ENCODE peak calls at places on chromosomes 2 and 18, in eight cellular contexts. One of them, this sample, is unnamed.
A peak's percentile ranks its signal among the peaks of the same experiment; 100 is the strongest.

GRCh38 chr2:11955314-11955713 is 208.9 kb downstream of the LPIN1 start:
- DNase-seq in AG09309: peak; percentile 55
- DNase-seq in astrocyte of the spinal cord: no peak
- DNase-seq in cardiac muscle cell: no peak
- DNase-seq in CD8-positive, alpha-beta T cell: no peak
- DNase-seq in CD4-positive, alpha-beta T cell: no peak
- DNase-seq in left lung: no peak
- DNase-seq in psoas muscle: no peak
- DNase-seq in this sample: no peak

GRCh38 chr2:120318626-120319025 is 27.3 kb upstream of the INHBB start:
- DNase-seq in AG09309: no peak
- DNase-seq in astrocyte of the spinal cord: no peak
- DNase-seq in cardiac muscle cell: peak; percentile 57
- DNase-seq in CD8-positive, alpha-beta T cell: no peak
- DNase-seq in CD4-positive, alpha-beta T cell: no peak
- DNase-seq in left lung: peak; percentile 59
- DNase-seq in psoas muscle: peak; percentile 51
- DNase-seq in this sample: no peak

GRCh38 chr2:6966541-6966940 is 49.3 kb downstream of the RNF144A start:
- DNase-seq in AG09309: no peak
- DNase-seq in astrocyte of the spinal cord: no peak
- DNase-seq in cardiac muscle cell: no peak
- DNase-seq in CD8-positive, alpha-beta T cell: no peak
- DNase-seq in CD4-positive, alpha-beta T cell: no peak
- DNase-seq in left lung: no peak
- DNase-seq in psoas muscle: no peak
- DNase-seq in this sample: no peak

GRCh38 chr2:165369936-165370296 is 99.6 kb upstream of the CSRNP3 start:
- DNase-seq in AG09309: no peak
- DNase-seq in astrocyte of the spinal cord: no peak
- DNase-seq in cardiac muscle cell: no peak
- DNase-seq in CD8-positive, alpha-beta T cell: no peak
- DNase-seq in CD4-positive, alpha-beta T cell: no peak
- DNase-seq in left lung: no peak
- DNase-seq in psoas muscle: no peak
- DNase-seq in this sample: no peak

GRCh38 chr18:33495278-33495677 is 54.8 kb upstream of the CCDC178 start:
- DNase-seq in AG09309: no peak
- DNase-seq in astrocyte of the spinal cord: peak; percentile 64
- DNase-seq in cardiac muscle cell: peak; percentile 52
- DNase-seq in CD8-positive, alpha-beta T cell: no peak
- DNase-seq in CD4-positive, alpha-beta T cell: no peak
- DNase-seq in left lung: no peak
- DNase-seq in psoas muscle: no peak
- DNase-seq in this sample: no peak

GRCh38 chr2:45216118-45216517 is 206.9 kb upstream of the SIX2 start:
- DNase-seq in AG09309: no peak
- DNase-seq in astrocyte of the spinal cord: no peak
- DNase-seq in cardiac muscle cell: no peak
- DNase-seq in CD8-positive, alpha-beta T cell: no peak
- DNase-seq in CD4-positive, alpha-beta T cell: no peak
- DNase-seq in left lung: no peak
- DNase-seq in psoas muscle: no peak
- DNase-seq in this sample: no peak

GRCh38 chr18:30500240-30500945 is 542.1 kb downstream of the DSC3 start:
- DNase-seq in AG09309: no peak
- DNase-seq in astrocyte of the spinal cord: no peak
- DNase-seq in cardiac muscle cell: no peak
- DNase-seq in CD8-positive, alpha-beta T cell: no peak
- DNase-seq in CD4-positive, alpha-beta T cell: no peak
- DNase-seq in left lung: no peak
- DNase-seq in psoas muscle: no peak
- DNase-seq in this sample: no peak

GRCh38 chr18:75687626-75688025 is 260.1 kb upstream of the SMIM21 start:
- DNase-seq in AG09309: no peak
- DNase-seq in astrocyte of the spinal cord: no peak
- DNase-seq in cardiac muscle cell: no peak
- DNase-seq in CD8-positive, alpha-beta T cell: no peak
- DNase-seq in CD4-positive, alpha-beta T cell: no peak
- DNase-seq in left lung: no peak
- DNase-seq in psoas muscle: no peak
- DNase-seq in this sample: no peak

GRCh38 chr18:39414009-39414700 is 1848.6 kb upstream of the CELF4 start:
- DNase-seq in AG09309: peak; percentile 7
- DNase-seq in astrocyte of the spinal cord: peak; percentile 75
- DNase-seq in cardiac muscle cell: peak; percentile 37
- DNase-seq in CD8-positive, alpha-beta T cell: no peak
- DNase-seq in CD4-positive, alpha-beta T cell: no peak
- DNase-seq in left lung: no peak
- DNase-seq in psoas muscle: no peak
- DNase-seq in this sample: no peak

GRCh38 chr2:82342351-82342750 is 2037.8 kb upstream of the LRRTM1 start:
- DNase-seq in AG09309: no peak
- DNase-seq in astrocyte of the spinal cord: no peak
- DNase-seq in cardiac muscle cell: no peak
- DNase-seq in CD8-positive, alpha-beta T cell: no peak
- DNase-seq in CD4-positive, alpha-beta T cell: no peak
- DNase-seq in left lung: no peak
- DNase-seq in psoas muscle: no peak
- DNase-seq in this sample: no peak

GRCh38 chr2:98959759-98960507 is 23.9 kb upstream of the CRACDL start:
- DNase-seq in AG09309: peak; percentile 1
- DNase-seq in astrocyte of the spinal cord: no peak
- DNase-seq in cardiac muscle cell: no peak
- DNase-seq in CD8-positive, alpha-beta T cell: no peak
- DNase-seq in CD4-positive, alpha-beta T cell: no peak
- DNase-seq in left lung: no peak
- DNase-seq in psoas muscle: no peak
- DNase-seq in this sample: no peak

GRCh38 chr18:9708882-9709877 is 1.1 kb downstream of the RAB31 start:
- DNase-seq in AG09309: no peak
- DNase-seq in astrocyte of the spinal cord: no peak
- DNase-seq in cardiac muscle cell: peak; percentile 69
- DNase-seq in CD8-positive, alpha-beta T cell: no peak
- DNase-seq in CD4-positive, alpha-beta T cell: no peak
- DNase-seq in left lung: peak; percentile 88
- DNase-seq in psoas muscle: no peak
- DNase-seq in this sample: peak; percentile 29

GRCh38 chr2:169982929-169983328 is 155.7 kb downstream of the UBR3 start:
- DNase-seq in AG09309: no peak
- DNase-seq in astrocyte of the spinal cord: no peak
- DNase-seq in cardiac muscle cell: no peak
- DNase-seq in CD8-positive, alpha-beta T cell: no peak
- DNase-seq in CD4-positive, alpha-beta T cell: no peak
- DNase-seq in left lung: no peak
- DNase-seq in psoas muscle: no peak
- DNase-seq in this sample: no peak

GRCh38 chr18:11470941-11471340 is 138.5 kb upstream of the SLC35G4 start:
- DNase-seq in AG09309: no peak
- DNase-seq in astrocyte of the spinal cord: no peak
- DNase-seq in cardiac muscle cell: no peak
- DNase-seq in CD8-positive, alpha-beta T cell: no peak
- DNase-seq in CD4-positive, alpha-beta T cell: no peak
- DNase-seq in left lung: no peak
- DNase-seq in psoas muscle: no peak
- DNase-seq in this sample: no peak

GRCh38 chr2:157438907-157439791 is 4.7 kb downstream of the CYTIP start:
- DNase-seq in AG09309: peak; percentile 52
- DNase-seq in astrocyte of the spinal cord: no peak
- DNase-seq in cardiac muscle cell: peak; percentile 70
- DNase-seq in CD8-positive, alpha-beta T cell: no peak
- DNase-seq in CD4-positive, alpha-beta T cell: no peak
- DNase-seq in left lung: no peak
- DNase-seq in psoas muscle: no peak
- DNase-seq in this sample: no peak

GRCh38 chr2:157185828-157186227 is 71.7 kb upstream of the GALNT5 start:
- DNase-seq in AG09309: no peak
- DNase-seq in astrocyte of the spinal cord: peak; percentile 41
- DNase-seq in cardiac muscle cell: peak; percentile 66
- DNase-seq in CD8-positive, alpha-beta T cell: no peak
- DNase-seq in CD4-positive, alpha-beta T cell: no peak
- DNase-seq in left lung: no peak
- DNase-seq in psoas muscle: no peak
- DNase-seq in this sample: no peak

GRCh38 chr2:174335605-174336402 is 1.1 kb downstream of the SP9 start:
- DNase-seq in AG09309: no peak
- DNase-seq in astrocyte of the spinal cord: no peak
- DNase-seq in cardiac muscle cell: no peak
- DNase-seq in CD8-positive, alpha-beta T cell: no peak
- DNase-seq in CD4-positive, alpha-beta T cell: peak; percentile 34
- DNase-seq in left lung: peak; percentile 79
- DNase-seq in psoas muscle: peak; percentile 32
- DNase-seq in this sample: peak; percentile 42

GRCh38 chr18:6478111-6478510 is 63.4 kb upstream of the L3MBTL4 start:
- DNase-seq in AG09309: no peak
- DNase-seq in astrocyte of the spinal cord: no peak
- DNase-seq in cardiac muscle cell: no peak
- DNase-seq in CD8-positive, alpha-beta T cell: no peak
- DNase-seq in CD4-positive, alpha-beta T cell: no peak
- DNase-seq in left lung: no peak
- DNase-seq in psoas muscle: no peak
- DNase-seq in this sample: no peak

GRCh38 chr2:137237055-137237454 is 471.7 kb downstream of the THSD7B start:
- DNase-seq in AG09309: peak; percentile 46
- DNase-seq in astrocyte of the spinal cord: peak; percentile 65
- DNase-seq in cardiac muscle cell: peak; percentile 55
- DNase-seq in CD8-positive, alpha-beta T cell: no peak
- DNase-seq in CD4-positive, alpha-beta T cell: no peak
- DNase-seq in left lung: no peak
- DNase-seq in psoas muscle: no peak
- DNase-seq in this sample: no peak

GRCh38 chr2:130375291-130376266 is 19.7 kb downstream of the PTPN18 start:
- DNase-seq in AG09309: no peak
- DNase-seq in astrocyte of the spinal cord: no peak
- DNase-seq in cardiac muscle cell: peak; percentile 56
- DNase-seq in CD8-positive, alpha-beta T cell: no peak
- DNase-seq in CD4-positive, alpha-beta T cell: no peak
- DNase-seq in left lung: no peak
- DNase-seq in psoas muscle: no peak
- DNase-seq in this sample: no peak

GRCh38 chr2:71940695-71941094 is 207.0 kb downstream of the CYP26B1 start:
- DNase-seq in AG09309: no peak
- DNase-seq in astrocyte of the spinal cord: no peak
- DNase-seq in cardiac muscle cell: no peak
- DNase-seq in CD8-positive, alpha-beta T cell: no peak
- DNase-seq in CD4-positive, alpha-beta T cell: no peak
- DNase-seq in left lung: no peak
- DNase-seq in psoas muscle: no peak
- DNase-seq in this sample: no peak

GRCh38 chr2:62641410-62641843 is 64.1 kb upstream of the EHBP1 start:
- DNase-seq in AG09309: no peak
- DNase-seq in astrocyte of the spinal cord: no peak
- DNase-seq in cardiac muscle cell: no peak
- DNase-seq in CD8-positive, alpha-beta T cell: no peak
- DNase-seq in CD4-positive, alpha-beta T cell: no peak
- DNase-seq in left lung: no peak
- DNase-seq in psoas muscle: no peak
- DNase-seq in this sample: no peak
- TF ChIP-seq CTCF in AG09309: no peak
- TF ChIP-seq CTCF in astrocyte of the spinal cord: no peak
- TF ChIP-seq CTCF in cardiac muscle cell: no peak
- TF ChIP-seq CTCF in CD8-positive, alpha-beta T cell: no peak
- TF ChIP-seq CTCF in CD4-positive, alpha-beta T cell: no peak
- TF ChIP-seq CTCF in left lung: no peak
- TF ChIP-seq CTCF in psoas muscle: no peak
- TF ChIP-seq CTCF in this sample: no peak

DNA sequence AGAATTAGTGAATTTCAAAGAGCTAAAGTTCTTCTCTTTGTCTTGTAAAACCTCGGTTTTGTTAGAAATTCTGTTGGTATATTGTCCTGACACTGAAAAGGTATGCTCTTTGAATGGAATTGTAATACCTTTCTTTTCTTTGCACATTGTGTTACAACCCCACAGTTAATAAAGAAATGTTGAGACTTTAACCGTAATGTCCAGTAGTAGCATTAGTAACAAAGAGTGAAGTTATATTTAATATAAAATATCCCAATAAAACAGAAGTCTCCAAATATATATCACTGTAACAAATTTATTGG is 69.8 kb downstream of the EHBP1 start:
- DNase-seq in AG09309: no peak
- DNase-seq in astrocyte of the spinal cord: no peak
- DNase-seq in cardiac muscle cell: no peak
- DNase-seq in CD8-positive, alpha-beta T cell: no peak
- DNase-seq in CD4-positive, alpha-beta T cell: no peak
- DNase-seq in left lung: no peak
- DNase-seq in psoas muscle: no peak
- DNase-seq in this sample: no peak
- TF ChIP-seq CTCF in AG09309: no peak
- TF ChIP-seq CTCF in astrocyte of the spinal cord: no peak
- TF ChIP-seq CTCF in cardiac muscle cell: no peak
- TF ChIP-seq CTCF in CD8-positive, alpha-beta T cell: peak; percentile 18
- TF ChIP-seq CTCF in CD4-positive, alpha-beta T cell: peak; percentile 47
- TF ChIP-seq CTCF in left lung: peak; percentile 2
- TF ChIP-seq CTCF in psoas muscle: no peak
- TF ChIP-seq CTCF in this sample: peak; percentile 43

DNA sequence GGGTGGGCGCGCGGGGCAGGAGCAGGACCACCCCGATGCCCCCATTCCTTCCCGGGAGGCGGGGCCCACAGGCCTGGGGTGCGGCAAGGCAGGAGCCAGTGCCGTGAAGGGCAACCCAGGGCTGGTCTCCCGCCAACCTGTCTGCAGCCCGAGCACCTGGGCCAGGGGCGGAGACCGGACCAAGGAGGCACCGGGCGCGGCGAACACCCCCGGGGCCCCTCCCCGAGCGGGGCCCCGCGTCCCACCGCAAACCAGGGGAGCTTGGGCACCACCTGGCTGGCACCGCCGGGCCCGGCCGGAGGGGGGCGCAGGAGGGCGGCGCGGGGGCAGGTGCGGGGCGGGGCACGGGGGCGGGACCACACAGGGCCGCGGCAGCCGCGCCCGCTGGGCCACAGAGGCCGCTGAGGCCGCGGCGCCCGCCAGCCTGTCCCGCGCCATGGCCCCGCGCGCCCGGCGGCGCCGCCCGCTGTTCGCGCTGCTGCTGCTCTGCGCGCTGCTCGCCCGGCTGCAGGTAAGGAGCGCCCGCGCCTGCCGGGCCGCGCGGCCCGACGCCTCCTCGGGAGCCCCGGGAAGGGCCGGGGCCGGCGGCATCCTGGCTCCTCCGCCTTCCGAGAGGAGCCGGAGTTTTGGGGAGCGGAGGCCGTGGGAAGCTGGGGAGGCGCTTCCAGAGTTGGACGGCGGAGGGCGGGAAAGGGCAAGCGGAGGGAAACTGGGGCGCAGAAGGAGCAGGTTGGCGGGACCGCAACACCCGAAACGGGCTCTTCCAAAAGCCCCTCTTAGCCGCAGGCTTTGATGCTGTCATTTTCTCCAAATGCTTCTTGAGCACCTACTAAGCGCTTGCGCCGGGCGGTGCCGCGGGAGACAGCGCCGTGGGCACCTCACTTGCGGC is at the start of gene TNFRSF11A:
- DNase-seq in AG09309: no peak
- DNase-seq in astrocyte of the spinal cord: no peak
- DNase-seq in cardiac muscle cell: no peak
- DNase-seq in CD8-positive, alpha-beta T cell: peak; percentile 35
- DNase-seq in CD4-positive, alpha-beta T cell: peak; percentile 56
- DNase-seq in left lung: peak; percentile 85
- DNase-seq in psoas muscle: peak; percentile 34
- DNase-seq in this sample: peak; percentile 61
- TF ChIP-seq CTCF in AG09309: peak; percentile 9
- TF ChIP-seq CTCF in astrocyte of the spinal cord: peak; percentile 24
- TF ChIP-seq CTCF in cardiac muscle cell: peak; percentile 18
- TF ChIP-seq CTCF in CD8-positive, alpha-beta T cell: peak; percentile 25
- TF ChIP-seq CTCF in CD4-positive, alpha-beta T cell: no peak
- TF ChIP-seq CTCF in left lung: peak; percentile 17
- TF ChIP-seq CTCF in psoas muscle: peak; percentile 30
- TF ChIP-seq CTCF in this sample: no peak

GRCh38 chr2:234158189-234158588 is 107.7 kb downstream of the SPP2 start:
- DNase-seq in AG09309: no peak
- DNase-seq in astrocyte of the spinal cord: no peak
- DNase-seq in cardiac muscle cell: no peak
- DNase-seq in CD8-positive, alpha-beta T cell: no peak
- DNase-seq in CD4-positive, alpha-beta T cell: no peak
- DNase-seq in left lung: no peak
- DNase-seq in psoas muscle: no peak
- DNase-seq in this sample: no peak
- TF ChIP-seq CTCF in AG09309: no peak
- TF ChIP-seq CTCF in astrocyte of the spinal cord: no peak
- TF ChIP-seq CTCF in cardiac muscle cell: no peak
- TF ChIP-seq CTCF in CD8-positive, alpha-beta T cell: no peak
- TF ChIP-seq CTCF in CD4-positive, alpha-beta T cell: no peak
- TF ChIP-seq CTCF in left lung: no peak
- TF ChIP-seq CTCF in psoas muscle: no peak
- TF ChIP-seq CTCF in this sample: no peak